ENCODE peak calls at places on chromosomes 12 and 14, in four cellular contexts. A is caudate nucleus, K is upper lobe of left lung, D is GM18507. E is an unnamed sample.

GRCh38 chr12:45674583-45674982 is 54.9 kb upstream of the ARID2 start:
- DNase-seq in A (no peak), K (peak; percentile 83), D (no peak), E (no peak)

GRCh38 chr12:59149995-59150642 is 229.8 kb upstream of the LRIG3 start:
- DNase-seq in A (no peak), K (no peak), D (peak; percentile 2), E (no peak)

GRCh38 chr12:95548539-95549391 is 2.5 kb downstream of the USP44 start:
- DNase-seq in A (peak; percentile 10), K (peak; percentile 60), D (no peak), E (no peak)

GRCh38 chr14:68518180-68518579 is 274.7 kb downstream of the ZFP36L1 start:
- DNase-seq in A (no peak), K (no peak), D (no peak), E (no peak)

GRCh38 chr14:56175773-56176172 is 57.6 kb downstream of the PELI2 start:
- DNase-seq in A (no peak), K (no peak), D (no peak), E (no peak)

GRCh38 chr14:33414041-33414440 is 475.4 kb downstream of the NPAS3 start:
- DNase-seq in A (no peak), K (peak; percentile 38), D (no peak), E (no peak)

GRCh38 chr12:58095002-58095401 is 153.6 kb downstream of the ATP23 start:
- DNase-seq in A (no peak), K (no peak), D (no peak), E (no peak)

GRCh38 chr14:89900822-89901221 is 53.7 kb downstream of the EFCAB11 start:
- DNase-seq in A (no peak), K (no peak), D (no peak), E (no peak)

GRCh38 chr14:78178971-78179370 is 8.8 kb downstream of the NRXN3 start:
- DNase-seq in A (peak; percentile 35), K (no peak), D (no peak), E (no peak)

GRCh38 chr12:49622501-49623141 is 740 bp upstream of the PRPF40B start:
- DNase-seq in A (no peak), K (no peak), D (peak; percentile 23), E (no peak)

GRCh38 chr14:70555890-70556289 is 21.1 kb upstream of the ADAM20 start:
- DNase-seq in A (no peak), K (peak; percentile 23), D (no peak), E (no peak)

GRCh38 chr14:105055736-105056302 is 9.4 kb downstream of the GPR132 start:
- DNase-seq in A (no peak), K (no peak), D (no peak), E (no peak)

GRCh38 chr14:104676694-104677505 is 12.5 kb upstream of the INF2 start:
- DNase-seq in A (no peak), K (peak; percentile 70), D (no peak), E (no peak)

GRCh38 chr12:114904254-114905003 is 220.5 kb upstream of the TBX3 start:
- DNase-seq in A (no peak), K (no peak), D (no peak), E (no peak)

GRCh38 chr12:80041691-80042090 is 57.6 kb upstream of the OTOGL start:
- DNase-seq in A (no peak), K (no peak), D (no peak), E (no peak)

GRCh38 chr12:78977463-78977862 is 112.9 kb downstream of the SYT1 start:
- DNase-seq in A (no peak), K (no peak), D (no peak), E (no peak)

GRCh38 chr12:121284551-121285390 is 11.7 kb downstream of the CAMKK2 start:
- DNase-seq in A (no peak), K (no peak), D (no peak), E (no peak)

GRCh38 chr12:48110691-48111315 is 4.9 kb upstream of the SENP1 start:
- DNase-seq in A (no peak), K (peak; percentile 76), D (no peak), E (no peak)

GRCh38 chr12:54700301-54700700 is 52.1 kb upstream of the DCD start:
- DNase-seq in A (no peak), K (no peak), D (no peak), E (no peak)

GRCh38 chr12:99984271-99985128 is at the start of gene ANKS1B:
- DNase-seq in A (peak; percentile 54), K (peak; percentile 68), D (no peak), E (peak; percentile 26)

GRCh38 chr14:81125536-81125935 is 95.2 kb downstream of the GTF2A1 start:
- DNase-seq in A (no peak), K (no peak), D (no peak), E (no peak)

GRCh38 chr14:101761881-101762529 is 496 bp downstream of the PPP2R5C start:
- DNase-seq in A (no peak), K (peak; percentile 62), D (no peak), E (peak; percentile 55)

GRCh38 chr12:113055594-113056380 is 743 bp upstream of the DTX1 start:
- DNase-seq in A (no peak), K (no peak), D (no peak), E (no peak)

GRCh38 chr12:12890815-12891645 is at the start of gene GPRC5A:
- DNase-seq in A (no peak), K (peak; percentile 93), D (no peak), E (no peak)

GRCh38 chr14:63308723-63309317 is 9.9 kb downstream of the GPHB5 start:
- DNase-seq in A (no peak), K (no peak), D (no peak), E (no peak)